ENCODE peak calls at places on chromosomes 2 and 18, in eight cellular contexts. One of them, this sample, is unnamed. For H3K27me3, the result is how much of the 10 kb centered on the place peaks cover.

GRCh38 chr2:74223941-74224770 is 25.7 kb downstream of the MTHFD2 start:
- DNase-seq in osteoblast: no peak
- DNase-seq in HAP-1: no peak
- DNase-seq in neuronal stem cell: no peak
- DNase-seq in lung: no peak
- DNase-seq in ascending aorta: peak
- DNase-seq in SJCRH30: no peak
- DNase-seq in right cardiac atrium: no peak
- DNase-seq in this sample: no peak

GRCh38 chr2:156191547-156191946 is 141.0 kb downstream of the NR4A2 start:
- DNase-seq in HAP-1: peak
- DNase-seq in right cardiac atrium: no peak
- DNase-seq in SJCRH30: no peak
- DNase-seq in lung: no peak
- DNase-seq in ascending aorta: no peak
- DNase-seq in osteoblast: no peak
- DNase-seq in neuronal stem cell: no peak
- DNase-seq in this sample: no peak

GRCh38 chr2:74528600-74529356 is 728 bp downstream of the AUP1 start:
- DNase-seq in HAP-1: no peak
- DNase-seq in right cardiac atrium: no peak
- DNase-seq in osteoblast: peak
- DNase-seq in ascending aorta: no peak
- DNase-seq in lung: no peak
- DNase-seq in neuronal stem cell: no peak
- DNase-seq in SJCRH30: no peak
- DNase-seq in this sample: peak

GRCh38 chr2:234996467-234997270 is 44.9 kb downstream of the SH3BP4 start:
- DNase-seq in osteoblast: peak
- DNase-seq in HAP-1: peak
- DNase-seq in ascending aorta: peak
- DNase-seq in neuronal stem cell: peak
- DNase-seq in right cardiac atrium: no peak
- DNase-seq in SJCRH30: peak
- DNase-seq in lung: no peak
- DNase-seq in this sample: no peak

GRCh38 chr18:48445540-48445939 is 36.4 kb upstream of the ZBTB7C start:
- DNase-seq in lung: peak
- DNase-seq in right cardiac atrium: peak
- DNase-seq in osteoblast: no peak
- DNase-seq in ascending aorta: peak
- DNase-seq in neuronal stem cell: peak
- DNase-seq in HAP-1: peak
- DNase-seq in SJCRH30: peak
- DNase-seq in this sample: peak

GRCh38 chr2:26692814-26693286 is 328 bp downstream of the KCNK3 start:
- DNase-seq in ascending aorta: no peak
- DNase-seq in lung: no peak
- DNase-seq in HAP-1: peak
- DNase-seq in SJCRH30: no peak
- DNase-seq in osteoblast: no peak
- DNase-seq in neuronal stem cell: no peak
- DNase-seq in right cardiac atrium: no peak
- DNase-seq in this sample: no peak

GRCh38 chr2:158932246-158932645 is 36.2 kb upstream of the TANC1 start:
- DNase-seq in right cardiac atrium: no peak
- DNase-seq in lung: no peak
- DNase-seq in ascending aorta: no peak
- DNase-seq in osteoblast: peak
- DNase-seq in SJCRH30: no peak
- DNase-seq in neuronal stem cell: no peak
- DNase-seq in HAP-1: no peak
- DNase-seq in this sample: no peak

GRCh38 chr18:40935423-40935822 is 1019.6 kb upstream of the PIK3C3 start:
- DNase-seq in neuronal stem cell: no peak
- DNase-seq in ascending aorta: no peak
- DNase-seq in lung: no peak
- DNase-seq in right cardiac atrium: no peak
- DNase-seq in HAP-1: no peak
- DNase-seq in osteoblast: no peak
- DNase-seq in SJCRH30: peak
- DNase-seq in this sample: peak

GRCh38 chr2:137676348-137676747 is 287.9 kb upstream of the HNMT start:
- DNase-seq in right cardiac atrium: no peak
- DNase-seq in lung: no peak
- DNase-seq in neuronal stem cell: no peak
- DNase-seq in osteoblast: no peak
- DNase-seq in SJCRH30: no peak
- DNase-seq in HAP-1: no peak
- DNase-seq in ascending aorta: no peak
- DNase-seq in this sample: no peak

GRCh38 chr18:36934884-36935283 is 106.0 kb downstream of the KIAA1328 start:
- DNase-seq in HAP-1: no peak
- DNase-seq in neuronal stem cell: no peak
- DNase-seq in right cardiac atrium: no peak
- DNase-seq in lung: no peak
- DNase-seq in osteoblast: peak
- DNase-seq in SJCRH30: no peak
- DNase-seq in ascending aorta: no peak
- DNase-seq in this sample: peak

GRCh38 chr2:121286506-121286905 is 1.5 kb upstream of the TFCP2L1 start:
- DNase-seq in ascending aorta: no peak
- DNase-seq in lung: no peak
- DNase-seq in SJCRH30: no peak
- DNase-seq in HAP-1: no peak
- DNase-seq in right cardiac atrium: no peak
- DNase-seq in osteoblast: peak
- DNase-seq in neuronal stem cell: no peak
- DNase-seq in this sample: no peak

DNA sequence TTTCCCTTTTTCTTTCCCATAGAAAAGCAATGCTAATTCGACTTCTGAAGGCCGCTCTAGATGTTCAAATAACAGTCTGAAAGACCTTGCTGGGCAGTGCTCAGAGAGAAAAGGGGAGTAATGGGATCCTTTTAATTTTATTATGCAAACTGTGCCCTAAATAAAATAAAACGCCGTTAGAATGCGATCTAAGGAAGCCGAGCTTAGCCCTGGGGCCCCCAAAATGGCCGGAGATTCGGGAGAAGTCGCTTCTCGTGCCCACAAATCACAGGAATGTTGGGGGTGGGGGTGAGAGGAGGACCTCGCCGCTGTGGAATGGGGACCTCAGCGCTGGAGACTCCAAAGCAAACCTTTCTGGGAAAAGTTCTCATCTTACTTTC is 8.4 kb upstream of the POU3F3 start:
- DNase-seq in lung: no peak
- DNase-seq in HAP-1: peak
- DNase-seq in osteoblast: peak
- DNase-seq in ascending aorta: no peak
- DNase-seq in right cardiac atrium: no peak
- DNase-seq in neuronal stem cell: no peak
- DNase-seq in SJCRH30: no peak
- DNase-seq in this sample: no peak
- H3K4me3 ChIP-seq in lung: no peak
- H3K4me3 ChIP-seq in HAP-1: peak
- H3K4me3 ChIP-seq in osteoblast: no peak
- H3K4me3 ChIP-seq in ascending aorta: peak
- H3K4me3 ChIP-seq in right cardiac atrium: no peak
- H3K4me3 ChIP-seq in neuronal stem cell: peak
- H3K4me3 ChIP-seq in SJCRH30: no peak
- H3K4me3 ChIP-seq in this sample: no peak

GRCh38 chr2:19682493-19682892 is 219.3 kb downstream of the TTC32 start:
- DNase-seq in ascending aorta: no peak
- DNase-seq in lung: no peak
- DNase-seq in osteoblast: no peak
- DNase-seq in SJCRH30: no peak
- DNase-seq in neuronal stem cell: no peak
- DNase-seq in HAP-1: no peak
- DNase-seq in right cardiac atrium: no peak
- DNase-seq in this sample: no peak
- H3K27me3 ChIP-seq in ascending aorta: under half
- H3K27me3 ChIP-seq in lung: under half
- H3K27me3 ChIP-seq in osteoblast: under half
- H3K27me3 ChIP-seq in SJCRH30: under half
- H3K27me3 ChIP-seq in neuronal stem cell: under half
- H3K27me3 ChIP-seq in HAP-1: under half
- H3K27me3 ChIP-seq in right cardiac atrium: under half
- H3K27me3 ChIP-seq in this sample: under half

GRCh38 chr2:239035361-239035814 is 187.5 kb downstream of the TWIST2 start:
- DNase-seq in ascending aorta: no peak
- DNase-seq in right cardiac atrium: peak
- DNase-seq in osteoblast: peak
- DNase-seq in lung: peak
- DNase-seq in SJCRH30: peak
- DNase-seq in HAP-1: peak
- DNase-seq in neuronal stem cell: peak
- DNase-seq in this sample: peak
- H3K4me3 ChIP-seq in ascending aorta: no peak
- H3K4me3 ChIP-seq in right cardiac atrium: no peak
- H3K4me3 ChIP-seq in osteoblast: no peak
- H3K4me3 ChIP-seq in lung: no peak
- H3K4me3 ChIP-seq in SJCRH30: no peak
- H3K4me3 ChIP-seq in HAP-1: no peak
- H3K4me3 ChIP-seq in neuronal stem cell: no peak
- H3K4me3 ChIP-seq in this sample: no peak

DNA sequence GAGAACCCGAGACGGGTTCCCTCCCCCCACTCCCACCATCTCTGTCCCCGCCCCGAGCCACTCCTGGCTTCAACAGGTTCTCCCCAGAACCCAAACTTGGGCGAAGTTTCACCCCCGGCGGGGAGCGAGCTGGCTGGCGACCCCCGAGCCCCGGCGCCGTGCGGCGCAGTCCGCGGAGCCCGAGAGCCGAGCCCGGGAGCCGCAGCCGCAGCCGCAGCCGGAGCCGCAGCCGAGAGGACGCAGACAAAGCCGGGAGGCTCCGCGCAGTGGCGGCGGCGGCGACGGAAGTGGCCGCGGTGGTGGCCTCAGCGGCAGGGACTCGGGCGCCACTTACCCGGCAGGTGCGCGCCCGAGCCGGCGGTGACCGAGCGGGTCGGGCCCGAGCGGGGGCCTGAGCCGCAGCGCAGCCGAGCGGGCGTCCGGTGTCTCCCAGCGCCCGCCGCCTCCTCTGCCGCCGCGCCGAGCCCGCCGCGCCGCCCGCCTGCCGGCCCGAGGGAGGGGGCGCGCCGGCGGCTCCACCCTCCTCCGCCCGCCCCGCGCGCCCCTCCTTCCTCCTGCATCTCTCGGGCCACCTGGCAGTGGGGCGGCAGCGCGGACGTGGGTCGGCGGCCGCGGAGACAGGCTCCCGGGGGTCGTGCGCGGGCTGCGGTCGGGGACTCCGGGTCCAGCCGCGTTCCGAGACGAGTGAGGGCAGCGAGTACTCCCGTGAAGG is at the start of gene ECEL1:
- DNase-seq in right cardiac atrium: peak
- DNase-seq in SJCRH30: no peak
- DNase-seq in neuronal stem cell: no peak
- DNase-seq in HAP-1: no peak
- DNase-seq in lung: no peak
- DNase-seq in osteoblast: peak
- DNase-seq in ascending aorta: no peak
- DNase-seq in this sample: no peak
- H3K27me3 ChIP-seq in right cardiac atrium: under half
- H3K27me3 ChIP-seq in SJCRH30: under half
- H3K27me3 ChIP-seq in neuronal stem cell: half or more
- H3K27me3 ChIP-seq in HAP-1: under half
- H3K27me3 ChIP-seq in lung: under half
- H3K27me3 ChIP-seq in osteoblast: under half
- H3K27me3 ChIP-seq in ascending aorta: under half
- H3K27me3 ChIP-seq in this sample: under half

GRCh38 chr2:144509001-144509545 is 10.8 kb downstream of the ZEB2 start:
- DNase-seq in ascending aorta: no peak
- DNase-seq in neuronal stem cell: no peak
- DNase-seq in right cardiac atrium: no peak
- DNase-seq in lung: no peak
- DNase-seq in osteoblast: no peak
- DNase-seq in HAP-1: peak
- DNase-seq in SJCRH30: peak
- DNase-seq in this sample: no peak

GRCh38 chr2:144508162-144508765 is 11.7 kb downstream of the ZEB2 start:
- DNase-seq in osteoblast: no peak
- DNase-seq in right cardiac atrium: no peak
- DNase-seq in lung: no peak
- DNase-seq in HAP-1: no peak
- DNase-seq in SJCRH30: no peak
- DNase-seq in ascending aorta: no peak
- DNase-seq in neuronal stem cell: no peak
- DNase-seq in this sample: no peak

GRCh38 chr2:144511222-144511855 is 8.6 kb downstream of the ZEB2 start:
- DNase-seq in SJCRH30: no peak
- DNase-seq in HAP-1: no peak
- DNase-seq in right cardiac atrium: no peak
- DNase-seq in osteoblast: no peak
- DNase-seq in neuronal stem cell: no peak
- DNase-seq in ascending aorta: no peak
- DNase-seq in lung: no peak
- DNase-seq in this sample: no peak

GRCh38 chr2:144510206-144510991 is 9.5 kb downstream of the ZEB2 start:
- DNase-seq in right cardiac atrium: peak
- DNase-seq in neuronal stem cell: no peak
- DNase-seq in HAP-1: peak
- DNase-seq in lung: no peak
- DNase-seq in osteoblast: no peak
- DNase-seq in ascending aorta: no peak
- DNase-seq in SJCRH30: peak
- DNase-seq in this sample: no peak

GRCh38 chr2:144509548-144510205 is 10.2 kb downstream of the ZEB2 start:
- DNase-seq in SJCRH30: peak
- DNase-seq in right cardiac atrium: no peak
- DNase-seq in lung: no peak
- DNase-seq in ascending aorta: no peak
- DNase-seq in osteoblast: no peak
- DNase-seq in neuronal stem cell: no peak
- DNase-seq in HAP-1: no peak
- DNase-seq in this sample: no peak
- H3K4me3 ChIP-seq in SJCRH30: no peak
- H3K4me3 ChIP-seq in right cardiac atrium: peak
- H3K4me3 ChIP-seq in lung: no peak
- H3K4me3 ChIP-seq in ascending aorta: peak
- H3K4me3 ChIP-seq in osteoblast: peak
- H3K4me3 ChIP-seq in neuronal stem cell: no peak
- H3K4me3 ChIP-seq in HAP-1: no peak
- H3K4me3 ChIP-seq in this sample: no peak

GRCh38 chr2:217276433-217276832 is 416.6 kb upstream of the TNP1 start:
- DNase-seq in right cardiac atrium: no peak
- DNase-seq in osteoblast: no peak
- DNase-seq in ascending aorta: no peak
- DNase-seq in HAP-1: no peak
- DNase-seq in lung: no peak
- DNase-seq in neuronal stem cell: no peak
- DNase-seq in SJCRH30: no peak
- DNase-seq in this sample: no peak
- H3K27me3 ChIP-seq in right cardiac atrium: under half
- H3K27me3 ChIP-seq in osteoblast: under half
- H3K27me3 ChIP-seq in ascending aorta: under half
- H3K27me3 ChIP-seq in HAP-1: under half
- H3K27me3 ChIP-seq in lung: under half
- H3K27me3 ChIP-seq in neuronal stem cell: under half
- H3K27me3 ChIP-seq in SJCRH30: under half
- H3K27me3 ChIP-seq in this sample: under half

DNA sequence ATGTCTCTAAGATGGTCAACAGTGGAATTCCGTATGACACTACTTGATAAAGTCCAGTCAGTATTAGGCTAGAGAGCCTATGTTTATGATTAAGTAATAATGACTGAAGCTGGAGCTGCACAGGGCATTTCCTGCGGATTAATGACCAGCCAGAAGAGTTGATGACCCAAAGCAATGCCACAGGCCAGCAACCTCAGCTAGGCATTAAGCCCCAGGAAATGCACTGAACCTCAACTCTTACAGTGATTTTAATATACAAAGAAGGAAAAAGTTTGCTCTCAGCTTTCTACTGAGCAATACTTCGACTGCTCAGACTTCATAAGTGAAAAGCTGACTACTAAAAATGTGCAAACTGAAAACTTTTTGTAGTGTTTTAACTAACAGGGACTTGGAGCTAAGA is 3.9 kb downstream of the KCTD1 start:
- DNase-seq in SJCRH30: no peak
- DNase-seq in osteoblast: no peak
- DNase-seq in HAP-1: no peak
- DNase-seq in neuronal stem cell: no peak
- DNase-seq in lung: no peak
- DNase-seq in right cardiac atrium: no peak
- DNase-seq in ascending aorta: no peak
- DNase-seq in this sample: no peak
- H3K4me3 ChIP-seq in SJCRH30: no peak
- H3K4me3 ChIP-seq in osteoblast: no peak
- H3K4me3 ChIP-seq in HAP-1: no peak
- H3K4me3 ChIP-seq in neuronal stem cell: no peak
- H3K4me3 ChIP-seq in lung: no peak
- H3K4me3 ChIP-seq in right cardiac atrium: peak
- H3K4me3 ChIP-seq in ascending aorta: no peak
- H3K4me3 ChIP-seq in this sample: no peak